ENCODE peak calls at places on chromosomes 12 and 14, in four cellular contexts. One of them, this sample, is unnamed.

GRCh38 chr12:132600048-132601032 is 10.0 kb downstream of the LRCOL1 start:
- DNase-seq in K562: peak; percentile 75
- DNase-seq in GM12878: no peak
- DNase-seq in HL-60: peak; percentile 51
- DNase-seq in this sample: no peak

GRCh38 chr14:58200480-58200841 is 512 bp downstream of the ACTR10 start:
- DNase-seq in HL-60: no peak
- DNase-seq in GM12878: no peak
- DNase-seq in K562: no peak
- DNase-seq in this sample: no peak

GRCh38 chr14:100714205-100714781 is 12.4 kb upstream of the DLK1 start:
- DNase-seq in GM12878: no peak
- DNase-seq in HL-60: no peak
- DNase-seq in K562: peak; percentile 44
- DNase-seq in this sample: no peak

GRCh38 chr14:96303981-96304380 is 48.0 kb downstream of the BDKRB1 start:
- DNase-seq in K562: no peak
- DNase-seq in HL-60: no peak
- DNase-seq in GM12878: no peak
- DNase-seq in this sample: no peak

GRCh38 chr12:96850676-96851075 is 56.4 kb upstream of the NEDD1 start:
- DNase-seq in HL-60: no peak
- DNase-seq in GM12878: no peak
- DNase-seq in K562: no peak
- DNase-seq in this sample: no peak

GRCh38 chr14:100140452-100141132 is 18.9 kb downstream of the DEGS2 start:
- DNase-seq in K562: peak; percentile 71
- DNase-seq in GM12878: no peak
- DNase-seq in HL-60: peak; percentile 87
- DNase-seq in this sample: no peak

GRCh38 chr12:59004466-59004865 is 84.2 kb upstream of the LRIG3 start:
- DNase-seq in GM12878: no peak
- DNase-seq in K562: no peak
- DNase-seq in HL-60: no peak
- DNase-seq in this sample: no peak

GRCh38 chr12:78330131-78330530 is 499.4 kb downstream of the NAV3 start:
- DNase-seq in GM12878: no peak
- DNase-seq in HL-60: no peak
- DNase-seq in K562: no peak
- DNase-seq in this sample: no peak

DNA sequence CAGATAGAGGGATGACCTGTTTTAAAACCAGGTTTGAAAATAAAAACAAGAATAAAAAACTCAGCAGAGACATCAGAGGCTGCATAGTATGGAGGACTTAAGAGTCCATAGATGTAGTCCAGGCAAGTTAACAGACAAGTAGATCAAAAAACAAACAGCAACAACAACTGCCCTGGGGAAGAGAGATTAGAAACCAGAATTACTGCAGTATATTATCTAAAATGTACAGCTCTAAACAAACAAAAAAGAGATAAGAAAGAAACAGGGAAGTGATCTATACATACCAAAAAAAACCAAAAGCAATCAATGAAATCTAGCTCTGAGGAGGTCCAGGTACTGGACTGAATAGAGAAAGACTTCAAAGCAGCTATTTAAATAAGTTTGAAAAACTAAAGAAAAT is 48.8 kb downstream of the ACSM4 start:
- DNase-seq in GM12878: no peak
- DNase-seq in K562: no peak
- DNase-seq in HL-60: no peak
- DNase-seq in this sample: no peak
- TF ChIP-seq SPI1 in GM12878: no peak
- TF ChIP-seq SPI1 in K562: no peak
- TF ChIP-seq SPI1 in HL-60: no peak
- TF ChIP-seq SPI1 in this sample: no peak

GRCh38 chr12:110104188-110104969 is 19.8 kb upstream of the IFT81 start:
- DNase-seq in HL-60: no peak
- DNase-seq in GM12878: no peak
- DNase-seq in K562: peak; percentile 23
- DNase-seq in this sample: no peak
- TF ChIP-seq POLR2AphosphoS5 in HL-60: no peak
- TF ChIP-seq POLR2AphosphoS5 in GM12878: no peak
- TF ChIP-seq POLR2AphosphoS5 in K562: no peak
- TF ChIP-seq POLR2AphosphoS5 in this sample: no peak

GRCh38 chr12:52063986-52064649 is 5.7 kb upstream of the ATG101 start:
- DNase-seq in HL-60: no peak
- DNase-seq in K562: no peak
- DNase-seq in GM12878: no peak
- DNase-seq in this sample: no peak
- TF ChIP-seq SPI1 in HL-60: no peak
- TF ChIP-seq SPI1 in K562: no peak
- TF ChIP-seq SPI1 in GM12878: no peak
- TF ChIP-seq SPI1 in this sample: no peak

GRCh38 chr14:105375635-105376057 is 22.7 kb upstream of the TEX22 start:
- DNase-seq in HL-60: peak; percentile 55
- DNase-seq in K562: no peak
- DNase-seq in GM12878: no peak
- DNase-seq in this sample: no peak
- TF ChIP-seq POLR2AphosphoS5 in HL-60: no peak
- TF ChIP-seq POLR2AphosphoS5 in K562: no peak
- TF ChIP-seq POLR2AphosphoS5 in GM12878: no peak
- TF ChIP-seq POLR2AphosphoS5 in this sample: no peak